ENCODE peak calls at places on chromosomes 5 and 9, in four cellular contexts. Q, D, F and H are unnamed samples.
A peak's percentile ranks its signal among the peaks of the same experiment; 100 is the strongest.

GRCh38 chr5:88881566-88881965 is 1.4 kb downstream of the MEF2C start:
- DNase-seq in Q (no peak), D (no peak), F (no peak), H (no peak)

GRCh38 chr5:105773241-105773640 is 1897.5 kb downstream of the EFNA5 start:
- DNase-seq in Q (no peak), D (no peak), F (no peak), H (no peak)

GRCh38 chr9:93164085-93164484 is 19.9 kb upstream of the WNK2 start:
- DNase-seq in Q (no peak), D (no peak), F (no peak), H (no peak)

GRCh38 chr5:172918421-172919371 is 40.5 kb upstream of the RPL26L1 start:
- DNase-seq in Q (no peak), D (no peak), F (no peak), H (no peak)

GRCh38 chr5:172906436-172906835 is 52.8 kb upstream of the RPL26L1 start:
- DNase-seq in Q (peak; percentile 57), D (no peak), F (no peak), H (peak; percentile 46)

GRCh38 chr5:143701476-143701875 is 110.5 kb upstream of the HMHB1 start:
- DNase-seq in Q (no peak), D (no peak), F (no peak), H (no peak)

GRCh38 chr9:3292311-3292710 is 233.5 kb downstream of the RFX3 start:
- DNase-seq in Q (no peak), D (no peak), F (no peak), H (no peak)

GRCh38 chr5:172496671-172497371 is 42.5 kb upstream of the SH3PXD2B start:
- DNase-seq in Q (no peak), D (no peak), F (no peak), H (no peak)

GRCh38 chr9:134983094-134983493 is 65.4 kb upstream of the FCN1 start:
- DNase-seq in Q (peak; percentile 2), D (peak; percentile 50), F (peak; percentile 17), H (peak; percentile 46)

GRCh38 chr5:24530907-24531306 is 113.9 kb downstream of the CDH10 start:
- DNase-seq in Q (no peak), D (no peak), F (no peak), H (no peak)

GRCh38 chr9:108787664-108788048 is 68.1 kb downstream of the ACTL7B start:
- DNase-seq in Q (no peak), D (no peak), F (no peak), H (no peak)

GRCh38 chr9:32251539-32251938 is 132.9 kb upstream of the ACO1 start:
- DNase-seq in Q (peak; percentile 13), D (peak; percentile 14), F (peak; percentile 35), H (peak; percentile 19)

GRCh38 chr9:13083973-13084528 is 195.4 kb downstream of the MPDZ start:
- DNase-seq in Q (no peak), D (no peak), F (no peak), H (no peak)

GRCh38 chr5:134873494-134873893 is 677 bp upstream of the TXNDC15 start:
- DNase-seq in Q (no peak), D (peak; percentile 28), F (no peak), H (no peak)

GRCh38 chr9:135423725-135424124 is 55.9 kb upstream of the PPP1R26 start:
- DNase-seq in Q (no peak), D (peak; percentile 3), F (no peak), H (no peak)

GRCh38 chr9:121288874-121289553 is 21.1 kb downstream of the GSN start:
- DNase-seq in Q (no peak), D (no peak), F (peak; percentile 84), H (no peak)

GRCh38 chr9:130857864-130858730 is 23.0 kb downstream of the ABL1 start:
- DNase-seq in Q (no peak), D (no peak), F (no peak), H (no peak)

GRCh38 chr5:32160228-32160627 is 13.9 kb downstream of the GOLPH3 start:
- DNase-seq in Q (no peak), D (no peak), F (no peak), H (no peak)

GRCh38 chr9:129643706-129644105 is 1.8 kb upstream of the ASB6 start:
- DNase-seq in Q (no peak), D (no peak), F (no peak), H (no peak)

DNA sequence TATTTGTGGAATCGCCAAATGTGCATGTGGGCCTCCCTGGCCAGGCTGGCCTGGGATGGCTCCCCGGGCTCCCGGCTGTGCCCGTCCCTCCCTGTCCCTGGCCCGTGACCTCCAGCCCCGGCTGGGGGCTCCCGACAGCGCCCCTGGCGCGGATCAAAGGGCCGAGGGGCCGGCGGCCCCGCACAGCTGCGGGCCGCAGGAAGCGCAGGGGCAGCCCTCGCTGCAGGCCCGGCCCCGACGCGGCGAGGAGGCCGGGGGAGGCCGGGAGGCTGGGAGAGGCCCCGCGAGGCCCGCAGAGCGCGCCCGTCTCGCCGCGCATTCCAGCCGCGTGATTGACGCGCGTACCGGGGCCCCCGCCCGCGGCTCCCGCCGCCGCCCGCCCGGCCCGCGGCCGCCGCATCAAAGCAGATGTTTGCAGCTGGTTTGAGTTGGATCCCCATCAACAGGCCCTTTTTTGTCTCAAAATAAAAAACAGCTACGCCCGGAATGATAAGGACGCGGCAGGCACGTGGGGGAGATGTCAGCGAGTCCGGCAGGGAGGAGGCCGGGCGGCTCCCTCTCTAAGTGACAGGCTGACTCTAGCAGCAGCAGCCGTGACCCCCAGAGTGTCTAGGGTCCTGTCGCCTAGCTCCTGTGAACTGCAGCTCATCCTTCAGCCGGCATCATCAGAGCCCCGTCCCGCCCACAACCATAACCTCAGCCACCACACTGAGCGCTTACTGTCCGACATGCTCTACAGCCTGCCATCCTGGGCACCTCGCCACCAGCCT is 69.4 kb downstream of the LMX1B start:
- DNase-seq in Q (no peak), D (no peak), F (no peak), H (no peak)
- TF ChIP-seq SPI1 in Q (no peak), D (no peak), F (no peak), H (no peak)

GRCh38 chr5:149412783-149413476 is 33.8 kb upstream of the IL17B start:
- DNase-seq in Q (no peak), D (no peak), F (no peak), H (no peak)

GRCh38 chr5:149413477-149414210 is 34.6 kb upstream of the IL17B start:
- DNase-seq in Q (no peak), D (no peak), F (no peak), H (no peak)

GRCh38 chr5:149410721-149411432 is 31.8 kb upstream of the IL17B start:
- DNase-seq in Q (no peak), D (no peak), F (no peak), H (no peak)

GRCh38 chr5:149410071-149410470 is 31.0 kb upstream of the IL17B start:
- DNase-seq in Q (no peak), D (no peak), F (no peak), H (no peak)

DNA sequence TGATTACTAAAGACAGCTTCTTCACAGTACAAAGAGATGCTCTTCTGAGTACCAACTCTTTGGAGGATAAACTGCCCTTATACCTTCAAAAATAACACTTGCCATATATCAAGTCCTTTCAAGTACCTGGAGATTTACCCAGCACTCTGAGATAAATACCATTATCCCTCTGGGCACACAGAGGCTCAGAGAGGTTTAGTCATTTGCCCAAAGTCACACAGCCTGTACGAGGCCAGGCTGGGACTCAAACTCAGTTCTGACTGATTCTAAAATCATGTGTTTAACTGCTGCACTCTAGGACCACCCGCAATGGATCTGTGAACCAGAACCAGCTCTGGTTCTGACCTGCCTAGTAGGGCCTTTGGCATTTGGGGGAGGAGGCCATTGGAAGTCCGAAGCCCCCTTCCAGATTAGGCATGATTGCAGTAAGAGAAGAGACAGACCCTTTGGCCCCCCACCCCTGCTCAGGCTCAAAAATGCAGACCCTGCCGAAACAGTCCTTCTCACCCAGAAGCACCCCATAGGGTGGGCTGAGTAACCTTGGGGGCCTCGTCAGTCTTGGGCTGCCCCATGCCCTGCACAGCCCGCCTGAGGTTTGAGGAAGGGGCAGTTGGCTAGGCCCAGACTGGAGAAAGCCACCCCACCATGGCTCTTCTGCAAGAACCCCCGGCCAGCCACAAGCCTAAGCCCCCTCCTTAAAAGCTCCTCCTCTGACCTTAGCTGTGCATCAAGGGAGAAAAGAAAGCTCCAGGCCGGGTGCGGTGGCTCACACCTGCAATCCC is 32.8 kb upstream of the IL17B start:
- DNase-seq in Q (no peak), D (no peak), F (no peak), H (no peak)
- TF ChIP-seq POLR2AphosphoS5 in Q (no peak), D (no peak), F (no peak), H (no peak)

GRCh38 chr9:127903557-127904475 is 4.4 kb upstream of the ST6GALNAC6 start:
- DNase-seq in Q (no peak), D (peak; percentile 86), F (peak; percentile 23), H (peak; percentile 42)

GRCh38 chr9:127905788-127906191 is 6.4 kb upstream of the ST6GALNAC6 start:
- DNase-seq in Q (no peak), D (no peak), F (no peak), H (no peak)

GRCh38 chr9:127907867-127908659 is 8.7 kb upstream of the ST6GALNAC6 start:
- DNase-seq in Q (no peak), D (no peak), F (no peak), H (no peak)

GRCh38 chr9:127904518-127904887 is 5.1 kb upstream of the ST6GALNAC6 start:
- DNase-seq in Q (no peak), D (no peak), F (peak; percentile 69), H (no peak)

DNA sequence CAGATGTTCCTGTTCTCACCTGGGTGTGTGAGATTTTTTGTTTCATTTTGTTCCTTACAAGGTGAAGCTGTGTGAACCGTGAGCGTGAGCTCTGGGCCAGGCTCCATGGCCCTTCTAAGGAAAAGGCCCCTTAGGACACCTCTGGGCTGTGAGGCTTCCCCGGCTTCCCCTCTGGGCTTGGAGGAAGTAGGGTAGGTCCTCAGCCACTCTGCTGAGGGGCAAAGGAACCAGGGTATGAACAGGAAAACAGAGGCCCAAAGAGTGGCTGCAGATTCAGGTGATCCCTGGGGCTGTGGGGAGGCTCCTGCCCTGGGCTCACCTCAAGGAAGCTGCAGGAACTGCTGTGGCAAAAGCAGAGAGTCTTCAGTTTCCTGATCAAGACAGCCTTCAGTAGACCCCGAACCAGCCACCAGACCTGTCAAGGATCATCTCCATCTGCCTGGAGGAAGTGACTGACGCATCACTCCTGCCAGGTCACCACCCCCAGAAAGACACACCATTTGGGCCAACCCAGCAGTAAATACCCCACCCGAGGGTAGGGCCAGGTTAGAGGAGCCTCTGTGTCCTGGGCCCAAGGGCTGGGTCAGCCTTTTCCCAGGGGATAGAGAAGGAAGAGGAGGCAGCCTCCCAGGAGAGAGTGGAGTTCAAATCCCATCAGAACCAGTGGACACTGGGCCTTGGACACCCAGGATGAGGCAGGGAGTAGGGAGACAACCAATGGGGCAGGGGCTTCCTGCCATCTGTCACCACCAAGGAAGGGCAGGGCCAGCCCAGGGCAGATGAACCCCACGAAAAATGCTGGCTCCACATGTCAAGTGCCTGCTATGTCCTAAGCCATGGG is 5.7 kb upstream of the ST6GALNAC6 start:
- DNase-seq in Q (no peak), D (no peak), F (peak; percentile 67), H (no peak)
- TF ChIP-seq SPI1 in Q (no peak), D (no peak), F (no peak), H (peak; percentile 45)

GRCh38 chr9:133112361-133113026 is 8.5 kb downstream of the RALGDS start:
- DNase-seq in Q (peak; percentile 63), D (no peak), F (peak; percentile 99), H (no peak)
- TF ChIP-seq POLR2AphosphoS5 in Q (no peak), D (no peak), F (peak; percentile 99), H (no peak)

DNA sequence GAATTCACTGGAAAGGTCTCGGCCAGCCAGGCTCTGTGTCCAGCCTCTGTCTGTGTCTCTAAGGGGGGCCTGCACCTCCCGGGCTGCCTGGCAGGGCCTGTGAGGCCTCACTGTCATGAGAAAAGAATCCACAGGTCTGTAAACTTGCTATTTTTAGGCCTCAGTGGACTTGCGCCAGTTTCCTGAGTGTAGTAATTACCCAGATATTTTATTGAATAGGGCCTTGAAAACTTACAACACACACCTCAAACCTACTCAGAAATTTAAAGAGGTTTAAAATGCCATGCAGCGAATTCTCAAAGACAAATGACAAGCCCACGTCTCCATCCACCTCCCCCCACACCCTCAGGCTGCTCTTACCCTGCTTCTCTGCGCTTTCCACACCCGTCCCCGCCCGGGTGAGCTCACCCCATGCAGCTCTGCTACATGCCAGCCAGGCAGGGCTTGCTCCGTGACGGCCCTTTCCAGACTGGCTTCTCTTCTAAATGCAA is 8.8 kb upstream of the TENT4A start:
- DNase-seq in Q (no peak), D (no peak), F (no peak), H (no peak)
- TF ChIP-seq SPI1 in Q (no peak), D (no peak), F (no peak), H (no peak)